ENCODE peak calls at places on chromosomes 12 and 14, in eight cellular contexts. One of them, this sample, is unnamed.

GRCh38 chr14:64293976-64294671 is at the start of gene ESR2:
- DNase-seq in PC-9: peak; percentile 18
- DNase-seq in heart right ventricle: no peak
- DNase-seq in HepG2: no peak
- DNase-seq in AG04450: no peak
- DNase-seq in DND-41: peak; percentile 52
- DNase-seq in spleen: peak; percentile 84
- DNase-seq in pancreas: peak; percentile 29
- DNase-seq in this sample: peak; percentile 42

GRCh38 chr14:69263771-69264170 is 3.8 kb downstream of the GALNT16 start:
- DNase-seq in HepG2: no peak
- DNase-seq in PC-9: no peak
- DNase-seq in pancreas: no peak
- DNase-seq in DND-41: no peak
- DNase-seq in heart right ventricle: no peak
- DNase-seq in AG04450: no peak
- DNase-seq in spleen: no peak
- DNase-seq in this sample: no peak

GRCh38 chr14:76456200-76456599 is 80.3 kb downstream of the ESRRB start:
- DNase-seq in pancreas: no peak
- DNase-seq in heart right ventricle: peak; percentile 47
- DNase-seq in spleen: no peak
- DNase-seq in AG04450: no peak
- DNase-seq in PC-9: peak; percentile 15
- DNase-seq in DND-41: peak; percentile 42
- DNase-seq in HepG2: peak; percentile 18
- DNase-seq in this sample: peak; percentile 40

GRCh38 chr14:72549848-72550247 is 344.1 kb downstream of the DPF3 start:
- DNase-seq in DND-41: no peak
- DNase-seq in heart right ventricle: no peak
- DNase-seq in PC-9: no peak
- DNase-seq in pancreas: no peak
- DNase-seq in spleen: no peak
- DNase-seq in AG04450: no peak
- DNase-seq in HepG2: no peak
- DNase-seq in this sample: no peak

GRCh38 chr14:57865450-57866198 is at the start of gene SLC35F4:
- DNase-seq in HepG2: no peak
- DNase-seq in AG04450: no peak
- DNase-seq in DND-41: peak; percentile 5
- DNase-seq in heart right ventricle: no peak
- DNase-seq in spleen: no peak
- DNase-seq in pancreas: peak; percentile 55
- DNase-seq in PC-9: no peak
- DNase-seq in this sample: no peak

GRCh38 chr14:21096438-21096837 is 2.0 kb downstream of the ZNF219 start:
- DNase-seq in spleen: no peak
- DNase-seq in PC-9: no peak
- DNase-seq in DND-41: no peak
- DNase-seq in AG04450: no peak
- DNase-seq in pancreas: no peak
- DNase-seq in HepG2: no peak
- DNase-seq in heart right ventricle: no peak
- DNase-seq in this sample: no peak

GRCh38 chr14:78697341-78697740 is 527.2 kb downstream of the NRXN3 start:
- DNase-seq in pancreas: no peak
- DNase-seq in AG04450: no peak
- DNase-seq in PC-9: no peak
- DNase-seq in heart right ventricle: no peak
- DNase-seq in DND-41: no peak
- DNase-seq in spleen: no peak
- DNase-seq in HepG2: peak; percentile 6
- DNase-seq in this sample: no peak

GRCh38 chr12:47079894-47080724 is at the start of gene AMIGO2:
- DNase-seq in pancreas: peak; percentile 51
- DNase-seq in HepG2: no peak
- DNase-seq in AG04450: no peak
- DNase-seq in heart right ventricle: peak; percentile 75
- DNase-seq in PC-9: peak; percentile 61
- DNase-seq in spleen: peak; percentile 86
- DNase-seq in DND-41: no peak
- DNase-seq in this sample: peak; percentile 49

GRCh38 chr12:127146991-127147718 is 1119.8 kb upstream of the TMEM132C start:
- DNase-seq in DND-41: no peak
- DNase-seq in AG04450: no peak
- DNase-seq in heart right ventricle: no peak
- DNase-seq in spleen: no peak
- DNase-seq in PC-9: no peak
- DNase-seq in HepG2: no peak
- DNase-seq in pancreas: no peak
- DNase-seq in this sample: no peak

GRCh38 chr12:9687228-9687627 is 17.7 kb downstream of the CLEC2D start:
- DNase-seq in HepG2: no peak
- DNase-seq in spleen: no peak
- DNase-seq in DND-41: no peak
- DNase-seq in heart right ventricle: no peak
- DNase-seq in pancreas: no peak
- DNase-seq in PC-9: peak; percentile 31
- DNase-seq in AG04450: no peak
- DNase-seq in this sample: peak; percentile 43

GRCh38 chr14:99118046-99118721 is 153.8 kb downstream of the BCL11B start:
- DNase-seq in heart right ventricle: no peak
- DNase-seq in spleen: peak; percentile 66
- DNase-seq in HepG2: no peak
- DNase-seq in DND-41: no peak
- DNase-seq in PC-9: no peak
- DNase-seq in AG04450: no peak
- DNase-seq in pancreas: no peak
- DNase-seq in this sample: peak; percentile 34

GRCh38 chr12:2959508-2960431 is 573 bp downstream of the TEAD4 start:
- DNase-seq in AG04450: no peak
- DNase-seq in spleen: peak; percentile 77
- DNase-seq in pancreas: peak; percentile 71
- DNase-seq in PC-9: peak; percentile 67
- DNase-seq in DND-41: no peak
- DNase-seq in heart right ventricle: peak; percentile 67
- DNase-seq in HepG2: peak; percentile 21
- DNase-seq in this sample: peak; percentile 24

GRCh38 chr12:121530600-121531355 is 50.0 kb downstream of the KDM2B start:
- DNase-seq in HepG2: no peak
- DNase-seq in pancreas: no peak
- DNase-seq in DND-41: peak; percentile 68
- DNase-seq in spleen: peak; percentile 93
- DNase-seq in heart right ventricle: peak; percentile 83
- DNase-seq in AG04450: peak; percentile 38
- DNase-seq in PC-9: no peak
- DNase-seq in this sample: peak; percentile 92

GRCh38 chr12:2697057-2697456 is 97.7 kb upstream of the FKBP4 start:
- DNase-seq in HepG2: no peak
- DNase-seq in PC-9: no peak
- DNase-seq in spleen: no peak
- DNase-seq in pancreas: no peak
- DNase-seq in DND-41: no peak
- DNase-seq in heart right ventricle: no peak
- DNase-seq in AG04450: no peak
- DNase-seq in this sample: no peak

GRCh38 chr12:51726931-51727330 is 121.6 kb downstream of the FIGNL2 start:
- DNase-seq in AG04450: no peak
- DNase-seq in heart right ventricle: no peak
- DNase-seq in pancreas: no peak
- DNase-seq in HepG2: no peak
- DNase-seq in PC-9: no peak
- DNase-seq in spleen: no peak
- DNase-seq in DND-41: no peak
- DNase-seq in this sample: no peak

GRCh38 chr14:89165189-89165809 is 251.7 kb downstream of the FOXN3 start:
- DNase-seq in PC-9: no peak
- DNase-seq in DND-41: no peak
- DNase-seq in AG04450: no peak
- DNase-seq in heart right ventricle: peak; percentile 19
- DNase-seq in spleen: no peak
- DNase-seq in pancreas: no peak
- DNase-seq in HepG2: no peak
- DNase-seq in this sample: no peak

GRCh38 chr12:9943244-9943643 is 11.1 kb upstream of the CLEC2A start:
- DNase-seq in DND-41: no peak
- DNase-seq in spleen: peak; percentile 84
- DNase-seq in HepG2: no peak
- DNase-seq in heart right ventricle: no peak
- DNase-seq in pancreas: no peak
- DNase-seq in AG04450: no peak
- DNase-seq in PC-9: no peak
- DNase-seq in this sample: peak; percentile 39

GRCh38 chr14:95304342-95304741 is 15.4 kb downstream of the CLMN start:
- DNase-seq in spleen: no peak
- DNase-seq in AG04450: no peak
- DNase-seq in DND-41: no peak
- DNase-seq in HepG2: no peak
- DNase-seq in pancreas: no peak
- DNase-seq in heart right ventricle: no peak
- DNase-seq in PC-9: no peak
- DNase-seq in this sample: no peak

GRCh38 chr14:95770777-95771176 is 56.9 kb upstream of the TCL1A start:
- DNase-seq in pancreas: no peak
- DNase-seq in DND-41: peak; percentile 30
- DNase-seq in PC-9: no peak
- DNase-seq in AG04450: no peak
- DNase-seq in heart right ventricle: no peak
- DNase-seq in HepG2: no peak
- DNase-seq in spleen: no peak
- DNase-seq in this sample: no peak

GRCh38 chr12:106309671-106310313 is 7.3 kb downstream of the TCP11L2 start:
- DNase-seq in pancreas: no peak
- DNase-seq in HepG2: no peak
- DNase-seq in spleen: no peak
- DNase-seq in AG04450: peak; percentile 37
- DNase-seq in PC-9: peak; percentile 10
- DNase-seq in DND-41: no peak
- DNase-seq in heart right ventricle: no peak
- DNase-seq in this sample: no peak

GRCh38 chr12:6201199-6201608 is 1.0 kb downstream of the CD9 start:
- DNase-seq in spleen: no peak
- DNase-seq in PC-9: peak; percentile 84
- DNase-seq in pancreas: peak; percentile 64
- DNase-seq in HepG2: no peak
- DNase-seq in AG04450: no peak
- DNase-seq in heart right ventricle: no peak
- DNase-seq in DND-41: no peak
- DNase-seq in this sample: peak; percentile 10
- TF ChIP-seq CTCF in spleen: no peak
- TF ChIP-seq CTCF in PC-9: peak; percentile 27
- TF ChIP-seq CTCF in pancreas: no peak
- TF ChIP-seq CTCF in HepG2: no peak
- TF ChIP-seq CTCF in AG04450: no peak
- TF ChIP-seq CTCF in heart right ventricle: no peak
- TF ChIP-seq CTCF in DND-41: no peak
- TF ChIP-seq CTCF in this sample: no peak

GRCh38 chr12:68665016-68665569 is 21.7 kb upstream of the NUP107 start:
- DNase-seq in PC-9: no peak
- DNase-seq in heart right ventricle: no peak
- DNase-seq in pancreas: no peak
- DNase-seq in HepG2: no peak
- DNase-seq in spleen: no peak
- DNase-seq in AG04450: no peak
- DNase-seq in DND-41: no peak
- DNase-seq in this sample: no peak
- TF ChIP-seq CTCF in PC-9: peak; percentile 18
- TF ChIP-seq CTCF in heart right ventricle: no peak
- TF ChIP-seq CTCF in pancreas: no peak
- TF ChIP-seq CTCF in HepG2: peak; percentile 40
- TF ChIP-seq CTCF in spleen: no peak
- TF ChIP-seq CTCF in AG04450: no peak
- TF ChIP-seq CTCF in DND-41: no peak
- TF ChIP-seq CTCF in this sample: no peak

DNA sequence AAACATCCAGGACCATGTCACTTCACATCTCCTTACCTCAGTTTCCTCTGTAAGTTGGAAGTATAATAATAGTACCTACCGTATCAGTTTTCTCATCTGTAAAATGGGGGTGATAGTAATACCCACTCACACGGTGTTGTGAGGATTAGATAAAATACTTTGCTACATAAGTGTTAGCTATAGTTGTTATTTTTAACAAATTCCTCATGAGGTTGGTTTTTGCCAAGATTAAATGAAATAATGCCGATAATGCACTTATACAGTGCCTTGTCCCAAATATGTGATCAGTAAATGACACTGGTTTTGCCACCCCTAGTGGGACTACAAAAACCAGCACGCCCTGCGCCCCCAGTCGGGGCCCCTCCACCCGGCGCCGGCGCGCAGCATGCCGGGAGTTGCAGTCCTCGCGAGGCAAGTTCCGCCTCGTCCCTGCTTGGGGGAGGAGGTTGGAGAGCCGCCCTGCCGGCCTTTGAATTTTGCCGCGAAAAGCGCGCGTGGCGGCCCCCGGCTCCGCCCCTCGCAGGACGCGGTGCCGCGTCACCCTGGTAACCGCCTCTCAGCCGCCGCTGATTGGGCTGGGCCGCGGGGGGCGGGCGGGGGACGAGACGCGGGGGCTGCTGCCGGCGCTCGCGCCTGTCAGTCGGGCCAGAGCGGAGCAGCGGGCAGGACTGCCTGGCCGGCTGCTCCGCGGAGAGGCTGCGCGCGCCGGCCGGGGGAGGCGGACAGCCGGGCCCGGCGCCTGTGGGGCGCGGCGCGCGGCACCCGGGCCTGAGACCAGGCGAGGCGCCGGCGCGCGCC is at the start of gene FAM222A:
- DNase-seq in spleen: peak; percentile 99
- DNase-seq in pancreas: peak; percentile 98
- DNase-seq in heart right ventricle: peak; percentile 97
- DNase-seq in DND-41: peak; percentile 97
- DNase-seq in AG04450: peak; percentile 85
- DNase-seq in HepG2: peak; percentile 94
- DNase-seq in PC-9: peak; percentile 97
- DNase-seq in this sample: peak; percentile 95
- TF ChIP-seq CTCF in spleen: peak; percentile 31
- TF ChIP-seq CTCF in pancreas: no peak
- TF ChIP-seq CTCF in heart right ventricle: no peak
- TF ChIP-seq CTCF in DND-41: no peak
- TF ChIP-seq CTCF in AG04450: no peak
- TF ChIP-seq CTCF in HepG2: no peak
- TF ChIP-seq CTCF in PC-9: no peak
- TF ChIP-seq CTCF in this sample: peak; percentile 27

DNA sequence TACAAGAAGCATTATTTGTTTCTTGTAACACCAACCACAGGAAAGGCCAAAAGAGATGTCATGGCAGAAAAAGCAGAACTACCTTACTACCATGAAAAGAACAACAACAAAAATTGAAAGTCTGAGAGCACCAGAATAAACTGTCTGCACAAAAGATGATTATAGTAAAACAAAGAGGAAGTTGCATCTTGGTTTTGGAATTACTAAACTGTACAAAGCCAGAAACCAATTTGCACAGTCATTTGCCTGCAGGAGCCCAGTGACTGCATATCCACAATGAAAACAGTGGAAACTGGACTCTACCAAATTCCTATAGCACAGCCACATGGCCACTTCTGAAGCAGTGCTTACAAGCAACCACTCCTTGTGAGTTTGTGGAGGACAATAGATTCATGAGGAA is 276.2 kb downstream of the SSPN start:
- DNase-seq in DND-41: no peak
- DNase-seq in PC-9: no peak
- DNase-seq in AG04450: no peak
- DNase-seq in pancreas: no peak
- DNase-seq in spleen: no peak
- DNase-seq in heart right ventricle: no peak
- DNase-seq in HepG2: no peak
- DNase-seq in this sample: no peak
- TF ChIP-seq CTCF in DND-41: no peak
- TF ChIP-seq CTCF in PC-9: no peak
- TF ChIP-seq CTCF in AG04450: no peak
- TF ChIP-seq CTCF in pancreas: no peak
- TF ChIP-seq CTCF in spleen: no peak
- TF ChIP-seq CTCF in heart right ventricle: no peak
- TF ChIP-seq CTCF in HepG2: no peak
- TF ChIP-seq CTCF in this sample: no peak

This sample was measured in activated CD8-positive, alpha-beta T cell treated with anti-CD3 and anti-CD28 coated beads for 36 hours.